ENCODE peak calls at places on chromosomes 2 and 18, in four cellular contexts. M, Y, N and I are unnamed samples.

GRCh38 chr18:62788891-62789290 is 73.5 kb downstream of the PHLPP1 start:
- DNase-seq in M (no peak), Y (no peak), N (no peak), I (peak)

GRCh38 chr2:140567734-140568133 is 1563.1 kb downstream of the LRP1B start:
- DNase-seq in M (no peak), Y (no peak), N (peak), I (peak)

GRCh38 chr2:11667866-11668637 is 1.9 kb downstream of the NTSR2 start:
- DNase-seq in M (no peak), Y (no peak), N (no peak), I (no peak)

GRCh38 chr2:78263571-78263970 is 741.4 kb upstream of the LRRTM4 start:
- DNase-seq in M (no peak), Y (no peak), N (no peak), I (no peak)

GRCh38 chr2:138633049-138633448 is 131.5 kb downstream of the SPOPL start:
- DNase-seq in M (no peak), Y (no peak), N (no peak), I (no peak)

GRCh38 chr2:187138240-187138639 is 289.3 kb upstream of the ZSWIM2 start:
- DNase-seq in M (peak), Y (no peak), N (peak), I (peak)

GRCh38 chr2:112155331-112156151 is 17.4 kb downstream of the FBLN7 start:
- DNase-seq in M (no peak), Y (no peak), N (no peak), I (no peak)

GRCh38 chr2:64919261-64919660 is 69.9 kb upstream of the SLC1A4 start:
- DNase-seq in M (no peak), Y (no peak), N (no peak), I (no peak)

GRCh38 chr2:81650048-81650971 is 1345.8 kb upstream of the LRRTM1 start:
- DNase-seq in M (peak), Y (no peak), N (peak), I (peak)

GRCh38 chr2:20378891-20379519 is 28.4 kb upstream of the PUM2 start:
- DNase-seq in M (peak), Y (no peak), N (peak), I (peak)

GRCh38 chr2:26840937-26841610 is 6.9 kb upstream of the DPYSL5 start:
- DNase-seq in M (peak), Y (no peak), N (no peak), I (peak)

GRCh38 chr18:22542400-22542835 is 124.7 kb upstream of the CTAGE1 start:
- DNase-seq in M (no peak), Y (no peak), N (peak), I (no peak)

GRCh38 chr2:230590333-230590732 is 122.3 kb upstream of the CAB39 start:
- DNase-seq in M (no peak), Y (no peak), N (no peak), I (no peak)

GRCh38 chr2:118169359-118170005 is 81.2 kb downstream of the INSIG2 start:
- DNase-seq in M (no peak), Y (no peak), N (no peak), I (no peak)

DNA sequence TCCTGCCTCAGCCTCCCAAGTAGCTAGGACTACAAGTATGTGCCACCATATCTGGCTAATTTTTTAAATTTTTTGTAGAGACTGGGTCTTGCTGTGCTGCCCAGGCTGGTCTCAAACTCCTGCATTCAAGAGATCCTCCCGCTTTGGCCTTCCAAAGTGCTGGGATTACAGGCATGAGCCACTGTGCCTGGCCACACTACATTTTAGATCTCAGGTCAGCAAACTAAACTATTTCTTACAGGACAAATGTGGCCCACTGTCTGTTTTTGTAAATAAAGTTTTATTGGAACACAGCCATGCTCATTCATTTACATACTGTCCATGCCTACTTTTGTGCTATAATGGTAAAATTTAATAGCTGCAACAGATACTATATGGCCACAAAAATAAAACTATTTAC is 17.8 kb downstream of the INO80D start:
- DNase-seq in M (no peak), Y (no peak), N (no peak), I (no peak)
- H3K9ac ChIP-seq in M (no peak), Y (no peak), N (no peak), I (no peak)

GRCh38 chr2:177822941-177823340 is 249.6 kb downstream of the PDE11A start:
- DNase-seq in M (no peak), Y (no peak), N (no peak), I (no peak)
- H3K27ac ChIP-seq in M (no peak), Y (no peak), N (no peak), I (no peak)

DNA sequence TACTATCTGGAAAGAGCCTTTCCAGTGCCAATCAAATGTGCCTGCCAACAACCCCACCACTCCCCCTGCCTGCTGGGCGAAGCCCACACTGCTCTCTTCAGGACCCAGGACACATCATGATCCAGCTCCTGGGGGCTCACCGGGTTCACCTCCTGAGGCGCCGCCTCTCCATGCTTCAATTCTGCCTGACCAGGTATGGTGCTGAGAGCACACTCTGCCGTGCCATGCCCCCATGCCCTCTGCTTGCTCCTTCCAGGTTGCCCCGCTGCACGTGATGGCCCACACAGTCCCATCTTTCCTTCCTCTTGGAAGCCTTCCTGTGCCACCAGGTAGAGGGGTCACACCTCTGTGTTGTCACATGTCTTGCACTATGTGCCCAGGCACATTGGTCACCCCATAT is 47.5 kb downstream of the ASB18 start:
- DNase-seq in M (no peak), Y (no peak), N (no peak), I (no peak)
- H3K4me2 ChIP-seq in M (no peak), Y (no peak), N (no peak), I (no peak)

GRCh38 chr18:74146756-74147155 is 878 bp downstream of the FBXO15 start:
- DNase-seq in M (no peak), Y (no peak), N (peak), I (no peak)
- H3K9ac ChIP-seq in M (no peak), Y (no peak), N (peak), I (no peak)

DNA sequence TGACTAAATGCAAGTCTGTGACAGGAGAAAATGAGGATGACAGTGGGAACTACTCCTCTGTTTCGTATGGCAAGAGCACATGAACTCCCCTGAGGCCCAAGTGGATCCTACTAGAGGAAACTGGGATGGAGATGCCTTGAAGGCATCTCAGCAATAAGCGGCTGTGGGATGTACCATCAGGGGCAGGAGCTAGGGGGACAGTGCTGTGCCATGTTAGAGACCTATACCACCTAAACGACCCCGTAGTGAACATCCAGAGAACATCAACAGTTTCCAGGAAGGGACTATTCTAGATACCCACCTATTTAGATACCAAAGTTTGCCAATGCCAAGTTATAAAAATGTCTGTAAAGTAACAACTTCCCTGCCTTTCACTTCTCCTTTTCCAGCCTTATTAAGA is 860.8 kb upstream of the ACVR2A start:
- DNase-seq in M (no peak), Y (no peak), N (no peak), I (no peak)
- H3K27ac ChIP-seq in M (no peak), Y (no peak), N (no peak), I (no peak)

GRCh38 chr2:239746847-239747246 is 278.3 kb downstream of the NDUFA10 start:
- DNase-seq in M (no peak), Y (no peak), N (no peak), I (no peak)

GRCh38 chr2:239745386-239745785 is 279.8 kb downstream of the NDUFA10 start:
- DNase-seq in M (no peak), Y (no peak), N (no peak), I (no peak)

GRCh38 chr2:239744706-239745340 is 280.3 kb downstream of the NDUFA10 start:
- DNase-seq in M (no peak), Y (no peak), N (no peak), I (no peak)

GRCh38 chr2:239747274-239747673 is 277.9 kb downstream of the NDUFA10 start:
- DNase-seq in M (no peak), Y (no peak), N (no peak), I (no peak)

GRCh38 chr2:239745790-239746308 is 279.3 kb downstream of the NDUFA10 start:
- DNase-seq in M (no peak), Y (no peak), N (no peak), I (no peak)
- H3K4me2 ChIP-seq in M (no peak), Y (no peak), N (no peak), I (no peak)

GRCh38 chr2:221567231-221567760 is 4.8 kb downstream of the EPHA4 start:
- DNase-seq in M (no peak), Y (no peak), N (no peak), I (no peak)
- H3K9ac ChIP-seq in M (no peak), Y (no peak), N (no peak), I (no peak)

DNA sequence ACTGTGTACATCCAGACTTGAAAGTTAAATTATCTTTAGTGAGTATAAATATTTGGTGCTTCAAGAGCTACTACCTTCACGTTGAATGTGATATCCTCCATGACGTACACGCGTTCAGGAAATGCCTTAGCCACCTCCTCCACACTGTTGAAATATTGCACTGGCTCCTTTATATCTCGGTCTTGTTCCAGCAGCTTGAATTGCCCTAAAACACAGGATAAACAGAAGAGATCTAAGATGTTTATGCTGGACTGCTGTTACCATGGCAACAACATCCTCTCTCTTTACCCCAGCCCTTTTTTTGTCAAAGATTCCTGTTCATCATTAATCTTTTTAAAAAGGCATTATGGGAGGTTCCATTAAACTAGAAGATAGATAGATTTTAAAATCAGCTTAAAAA is 120.3 kb downstream of the MEP1B start:
- DNase-seq in M (no peak), Y (no peak), N (peak), I (no peak)
- H3K27ac ChIP-seq in M (no peak), Y (no peak), N (no peak), I (no peak)